ENCODE peak calls at places on chromosomes 12 and 14, in four cellular contexts. R is left colon, W is AG20443, V is HFFc6. S is an unnamed sample.

GRCh38 chr12:132398386-132398991 is 69.1 kb upstream of the GALNT9 start:
- DNase-seq in V (no peak), R (no peak), W (no peak), S (peak; percentile 37)

GRCh38 chr12:87813476-87814234 is 215.5 kb downstream of the C12orf50 start:
- DNase-seq in V (no peak), R (no peak), W (peak; percentile 26), S (no peak)

GRCh38 chr12:109166371-109166770 is 50.0 kb downstream of the ACACB start:
- DNase-seq in V (no peak), R (no peak), W (no peak), S (no peak)

GRCh38 chr12:112446008-112446725 is 27.4 kb downstream of the PTPN11 start:
- DNase-seq in R (no peak), W (no peak), V (no peak), S (no peak)

GRCh38 chr14:90400904-90401561 is 4.2 kb downstream of the CALM1 start:
- DNase-seq in W (no peak), V (no peak), R (no peak), S (no peak)

GRCh38 chr12:64610660-64611429 is 550 bp downstream of the RASSF3 start:
- DNase-seq in R (peak; percentile 79), V (peak; percentile 39), W (peak; percentile 85), S (peak; percentile 79)

GRCh38 chr12:118549506-118550109 is 173.3 kb downstream of the SUDS3 start:
- DNase-seq in W (no peak), V (no peak), R (no peak), S (no peak)

GRCh38 chr14:69695664-69696527 is 71.0 kb upstream of the SRSF5 start:
- DNase-seq in W (peak; percentile 40), V (peak; percentile 9), R (peak; percentile 69), S (no peak)

GRCh38 chr14:101007004-101007614 is 103.6 kb upstream of the RTL1 start:
- DNase-seq in W (no peak), R (no peak), V (no peak), S (no peak)

GRCh38 chr12:26735249-26735639 is 97.8 kb downstream of the ITPR2 start:
- DNase-seq in W (no peak), R (no peak), V (no peak), S (no peak)

GRCh38 chr12:123494124-123494843 is 36.3 kb downstream of the SNRNP35 start:
- DNase-seq in W (no peak), V (no peak), R (no peak), S (no peak)

GRCh38 chr14:104971447-104972240 is 6.5 kb downstream of the AHNAK2 start:
- DNase-seq in V (no peak), R (no peak), W (no peak), S (no peak)

GRCh38 chr12:6745751-6746525 is 7.0 kb downstream of the MLF2 start:
- DNase-seq in V (no peak), W (no peak), R (no peak), S (peak; percentile 59)

GRCh38 chr14:39474416-39474911 is 42.2 kb upstream of the FBXO33 start:
- DNase-seq in W (no peak), V (no peak), R (no peak), S (no peak)

GRCh38 chr14:93046696-93047050 is 69.1 kb downstream of the ITPK1 start:
- DNase-seq in R (no peak), V (no peak), W (no peak), S (no peak)

GRCh38 chr12:2492166-2492705 is 302.5 kb upstream of the FKBP4 start:
- DNase-seq in R (no peak), V (no peak), W (no peak), S (peak; percentile 65)

GRCh38 chr12:62632521-62632920 is 165.9 kb downstream of the MON2 start:
- DNase-seq in W (peak; percentile 74), V (peak; percentile 25), R (peak; percentile 43), S (peak; percentile 54)

GRCh38 chr12:49446571-49446970 is 79.3 kb downstream of the SPATS2 start:
- DNase-seq in W (no peak), R (no peak), V (no peak), S (no peak)

GRCh38 chr12:68106160-68106559 is 53.4 kb downstream of the IFNG start:
- DNase-seq in V (peak; percentile 15), R (no peak), W (peak; percentile 40), S (no peak)

GRCh38 chr12:40104461-40105264 is 1.2 kb downstream of the SLC2A13 start:
- DNase-seq in R (peak; percentile 47), V (no peak), W (no peak), S (no peak)

GRCh38 chr12:45839917-45840316 is 110.4 kb downstream of the ARID2 start:
- DNase-seq in R (no peak), W (no peak), V (no peak), S (no peak)

GRCh38 chr12:32052300-32052691 is 54.4 kb upstream of the BICD1 start:
- DNase-seq in R (no peak), W (no peak), V (no peak), S (no peak)

GRCh38 chr14:91220581-91221000 is 23.9 kb downstream of the GPR68 start:
- DNase-seq in V (no peak), R (no peak), W (no peak), S (no peak)

GRCh38 chr12:127729381-127729780 is 537.6 kb upstream of the TMEM132C start:
- DNase-seq in R (no peak), V (peak; percentile 3), W (no peak), S (no peak)

GRCh38 chr12:24724765-24725307 is 224.1 kb downstream of the BCAT1 start:
- DNase-seq in V (no peak), W (no peak), R (no peak), S (no peak)

GRCh38 chr12:1099158-1099557 is 108.1 kb downstream of the ERC1 start:
- DNase-seq in W (no peak), R (no peak), V (no peak), S (no peak)

GRCh38 chr12:102465762-102466560 is 14.4 kb downstream of the IGF1 start:
- DNase-seq in W (no peak), R (no peak), V (no peak), S (no peak)

GRCh38 chr12:58819345-58819744 is 101.0 kb downstream of the LRIG3 start:
- DNase-seq in W (no peak), V (no peak), R (no peak), S (no peak)

GRCh38 chr12:69107541-69107940 is 131.8 kb upstream of the CPSF6 start:
- DNase-seq in W (no peak), R (no peak), V (no peak), S (no peak)

GRCh38 chr12:27309293-27309994 is 23.2 kb upstream of the BMAL2 start:
- DNase-seq in R (no peak), V (no peak), W (no peak), S (no peak)

GRCh38 chr12:32617549-32617948 is 61.6 kb upstream of the DNM1L start:
- DNase-seq in W (no peak), V (no peak), R (no peak), S (no peak)

GRCh38 chr12:90622431-90622830 is 332.5 kb downstream of the CCER1 start:
- DNase-seq in R (no peak), V (no peak), W (no peak), S (no peak)

GRCh38 chr12:114152066-114152465 is 185.9 kb upstream of the RBM19 start:
- DNase-seq in W (no peak), V (no peak), R (no peak), S (no peak)

GRCh38 chr12:55843431-55843830 is 695 bp upstream of the MMP19 start:
- DNase-seq in R (no peak), W (no peak), V (no peak), S (no peak)

GRCh38 chr12:127393896-127394295 is 873.1 kb upstream of the TMEM132C start:
- DNase-seq in W (peak; percentile 47), R (no peak), V (peak; percentile 87), S (no peak)

S was measured in Peyer's patch.